ENCODE peak calls at places on chromosomes 7 and 10, in seven cellular contexts. K is GM13977, N is mesothelial cell of epicardium, A is PC-3, H is LNCaP clone FGC, M is cardiac muscle cell, E is psoas muscle. W is an unnamed sample.

GRCh38 chr7:29285451-29285807 is 90.9 kb downstream of the CHN2 start:
- DNase-seq in E (no peak), A (peak), N (no peak), M (no peak), H (no peak), K (peak), W (no peak)

GRCh38 chr7:70775570-70776156 is 356.3 kb upstream of the GALNT17 start:
- DNase-seq in K (no peak), E (no peak), H (no peak), M (peak), A (no peak), N (no peak), W (no peak)

GRCh38 chr10:94630017-94630688 is 53.4 kb upstream of the CYP2C18 start:
- DNase-seq in H (no peak), E (no peak), N (no peak), M (peak), A (peak), K (peak), W (no peak)

GRCh38 chr7:94008537-94008936 is 4.4 kb upstream of the BET1 start:
- DNase-seq in H (no peak), N (no peak), E (no peak), A (peak), K (no peak), M (no peak), W (no peak)

GRCh38 chr7:36670585-36671431 is 53.5 kb downstream of the AOAH start:
- DNase-seq in A (peak), E (no peak), H (peak), N (no peak), M (peak), K (peak), W (no peak)

GRCh38 chr10:60662917-60663614 is 115.2 kb upstream of the CDK1 start:
- DNase-seq in M (no peak), K (no peak), N (no peak), A (peak), E (no peak), H (peak), W (no peak)

GRCh38 chr10:93813507-93814465 is 56.0 kb downstream of the LGI1 start:
- DNase-seq in M (peak), E (peak), H (no peak), N (no peak), A (peak), K (peak), W (no peak)

GRCh38 chr7:141640239-141640840 is 61.6 kb downstream of the DENND11 start:
- DNase-seq in E (no peak), M (no peak), H (no peak), A (no peak), K (no peak), N (no peak), W (no peak)

GRCh38 chr7:157693521-157694388 is 357.0 kb downstream of the DNAJB6 start:
- DNase-seq in M (peak), N (no peak), A (no peak), K (no peak), H (no peak), E (no peak), W (no peak)

GRCh38 chr10:7119325-7120015 is 291.4 kb downstream of the SFMBT2 start:
- DNase-seq in N (no peak), E (no peak), H (no peak), M (no peak), A (no peak), K (no peak), W (no peak)

GRCh38 chr7:33155811-33156210 is 26.4 kb downstream of the BBS9 start:
- DNase-seq in A (no peak), E (no peak), H (no peak), K (no peak), M (no peak), N (no peak), W (no peak)

GRCh38 chr10:6269953-6270867 is 67.5 kb downstream of the PFKFB3 start:
- DNase-seq in N (no peak), A (no peak), E (no peak), K (peak), H (no peak), M (no peak), W (no peak)

GRCh38 chr10:12656518-12657142 is 307.3 kb downstream of the CAMK1D start:
- DNase-seq in H (peak), K (peak), N (no peak), E (no peak), M (peak), A (peak), W (no peak)

GRCh38 chr7:18900236-18900635 is 217.2 kb downstream of the TWIST1 start:
- DNase-seq in N (no peak), A (no peak), M (no peak), K (no peak), E (no peak), H (no peak), W (no peak)

GRCh38 chr7:80781561-80781979 is 137.3 kb downstream of the SEMA3C start:
- DNase-seq in H (peak), N (no peak), A (peak), K (no peak), E (no peak), M (peak), W (no peak)

GRCh38 chr7:55546826-55547225 is 25.5 kb downstream of the VOPP1 start:
- DNase-seq in A (peak), N (no peak), H (peak), M (no peak), K (no peak), E (peak), W (no peak)

GRCh38 chr7:124992881-124993562 is 63.4 kb upstream of the POT1 start:
- DNase-seq in A (peak), K (no peak), N (no peak), M (no peak), E (no peak), H (no peak), W (no peak)

GRCh38 chr10:110336111-110336721 is 31.5 kb upstream of the SMNDC1 start:
- DNase-seq in H (no peak), M (peak), E (peak), A (peak), K (no peak), N (no peak), W (no peak)

GRCh38 chr7:3979956-3980643 is 679.0 kb downstream of the SDK1 start:
- DNase-seq in H (no peak), K (no peak), E (no peak), N (no peak), A (no peak), M (no peak), W (no peak)

GRCh38 chr7:23712368-23713284 is 2.6 kb downstream of the STK31 start:
- DNase-seq in N (no peak), A (peak), K (peak), M (peak), H (no peak), E (no peak), W (no peak)

GRCh38 chr10:56831681-56832080 is 470.6 kb upstream of the ZWINT start:
- DNase-seq in A (no peak), N (no peak), H (no peak), K (no peak), M (no peak), E (no peak), W (no peak)

GRCh38 chr7:30800785-30801252 is 29.6 kb downstream of the MINDY4 start:
- DNase-seq in H (no peak), E (peak), M (peak), A (peak), K (peak), N (no peak), W (peak)

GRCh38 chr7:116325517-116325916 is 115.2 kb downstream of the TES start:
- DNase-seq in M (no peak), A (no peak), E (no peak), K (no peak), N (no peak), H (no peak), W (no peak)

GRCh38 chr10:52883996-52884871 is 111.7 kb upstream of the MBL2 start:
- DNase-seq in H (peak), N (no peak), A (peak), E (no peak), M (peak), K (peak), W (no peak)

GRCh38 chr10:79219276-79219957 is 127.9 kb upstream of the PPIF start:
- DNase-seq in N (no peak), M (no peak), H (no peak), A (no peak), E (no peak), K (no peak), W (no peak)

GRCh38 chr10:102596506-102596971 is 47.7 kb upstream of the TRIM8 start:
- DNase-seq in N (no peak), M (peak), H (peak), K (peak), A (peak), E (no peak), W (no peak)

GRCh38 chr10:104368406-104368805 is 14.8 kb downstream of the CFAP58 start:
- DNase-seq in K (no peak), M (no peak), N (no peak), A (no peak), H (peak), E (no peak), W (no peak)

GRCh38 chr10:34862892-34863291 is 47.8 kb upstream of the PARD3 start:
- DNase-seq in A (peak), K (no peak), M (no peak), H (peak), E (no peak), N (no peak), W (no peak)
- TF ChIP-seq CTCF in A (no peak), K (no peak), M (no peak), H (no peak), E (no peak), N (no peak), W (no peak)

GRCh38 chr7:81887098-81887497 is 117.3 kb upstream of the HGF start:
- DNase-seq in A (no peak), M (peak), K (no peak), N (no peak), E (no peak), H (no peak), W (no peak)

GRCh38 chr7:81883801-81884393 is 114.0 kb upstream of the HGF start:
- DNase-seq in A (no peak), E (no peak), N (no peak), M (no peak), K (no peak), H (no peak), W (no peak)

GRCh38 chr7:81887691-81888090 is 117.8 kb upstream of the HGF start:
- DNase-seq in M (no peak), K (no peak), N (no peak), H (no peak), E (no peak), A (no peak), W (no peak)

GRCh38 chr7:81884817-81885216 is 115.0 kb upstream of the HGF start:
- DNase-seq in A (no peak), N (no peak), H (no peak), K (no peak), M (no peak), E (no peak), W (no peak)

GRCh38 chr7:81886211-81886764 is 116.4 kb upstream of the HGF start:
- DNase-seq in A (no peak), K (no peak), N (no peak), M (no peak), H (no peak), E (no peak), W (no peak)
- TF ChIP-seq CTCF in A (no peak), K (no peak), N (no peak), M (no peak), H (no peak), E (no peak), W (no peak)

GRCh38 chr7:89927762-89928161 is 226.5 kb upstream of the STEAP1 start:
- DNase-seq in A (no peak), M (no peak), K (no peak), H (no peak), N (no peak), E (no peak), W (no peak)

GRCh38 chr7:89926721-89927120 is 227.5 kb upstream of the STEAP1 start:
- DNase-seq in E (no peak), M (peak), A (no peak), K (no peak), H (no peak), N (no peak), W (no peak)
- TF ChIP-seq CTCF in E (no peak), M (no peak), A (no peak), K (no peak), H (no peak), N (no peak), W (no peak)

GRCh38 chr7:31950101-31950755 is 120.0 kb downstream of the PDE1C start:
- DNase-seq in A (peak), H (no peak), K (no peak), M (no peak), N (no peak), E (no peak), W (no peak)
- TF ChIP-seq CTCF in A (no peak), H (no peak), K (no peak), M (no peak), N (no peak), E (no peak), W (no peak)

DNA sequence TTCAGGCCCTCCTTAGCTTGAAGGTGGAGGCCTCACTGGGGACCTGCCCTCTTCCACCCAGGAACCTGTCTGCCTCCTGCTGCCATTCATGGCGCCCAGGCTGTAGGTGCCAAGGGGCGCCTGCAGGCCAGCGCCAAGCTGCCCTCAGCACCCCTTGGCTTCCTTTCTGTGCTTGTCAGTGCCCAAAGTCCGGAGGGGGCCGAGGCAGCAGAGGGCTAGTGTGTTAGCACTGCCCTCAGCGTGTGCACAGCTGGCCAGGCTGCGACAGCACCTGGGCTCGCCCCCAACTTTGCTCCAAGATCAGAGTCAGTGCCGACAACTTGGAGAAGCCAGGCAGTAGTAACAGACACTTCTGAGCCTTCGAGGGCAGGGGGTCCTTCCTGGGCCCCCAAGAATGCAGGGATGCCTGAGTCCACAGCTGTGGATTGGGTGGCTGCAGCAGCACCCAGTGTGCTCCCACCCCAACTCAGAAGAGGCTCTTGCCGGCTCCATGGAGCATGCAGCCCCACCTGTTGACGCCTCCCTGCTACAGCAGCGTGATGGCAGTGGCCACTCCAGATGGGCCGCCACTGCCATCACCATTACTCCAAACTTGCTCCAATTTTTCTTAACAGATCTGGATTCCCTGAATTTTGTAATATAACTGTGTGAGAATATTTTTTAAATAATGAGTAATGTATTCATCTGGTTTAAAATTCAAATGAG is 41.7 kb downstream of the CACUL1 start:
- DNase-seq in E (no peak), A (no peak), M (no peak), K (no peak), N (no peak), H (no peak), W (no peak)
- TF ChIP-seq CTCF in E (no peak), A (peak), M (peak), K (peak), N (no peak), H (no peak), W (no peak)